ENCODE peak calls at places on chromosome 16, in five cellular contexts. V is H9, T is mesenchymal stem cell, P is trophoblast cell, S is H1. Z is an unnamed sample.
A peak's percentile ranks its signal among the peaks of the same experiment; 100 is the strongest.

GRCh38 chr16:30137897-30138296 is 14.9 kb upstream of the MAPK3 start:
- DNase-seq in V (no peak), P (no peak), S (no peak), T (no peak), Z (no peak)

GRCh38 chr16:67093098-67093732 is 16.5 kb upstream of the PHAF1 start:
- DNase-seq in V (no peak), T (peak; percentile 14), S (no peak), P (no peak), Z (no peak)

GRCh38 chr16:14056970-14057369 is 14.1 kb upstream of the MRTFB start:
- DNase-seq in T (no peak), V (no peak), S (no peak), P (no peak), Z (no peak)

GRCh38 chr16:78893340-78893739 is 707.2 kb downstream of the MAF start:
- DNase-seq in P (no peak), V (no peak), T (no peak), S (no peak), Z (no peak)

GRCh38 chr16:70777973-70778406 is 23.0 kb downstream of the VAC14 start:
- DNase-seq in P (no peak), S (no peak), V (no peak), T (no peak), Z (no peak)

GRCh38 chr16:10322723-10323527 is 62.9 kb upstream of the ATF7IP2 start:
- DNase-seq in V (no peak), S (no peak), T (no peak), P (peak; percentile 80), Z (no peak)

GRCh38 chr16:265002-265529 is 10.7 kb downstream of the RGS11 start:
- DNase-seq in S (no peak), V (no peak), T (no peak), P (no peak), Z (no peak)

GRCh38 chr16:29805232-29806095 is 865 bp upstream of the MAZ start:
- DNase-seq in T (peak; percentile 97), P (peak; percentile 98), S (peak; percentile 92), V (peak; percentile 99), Z (peak; percentile 99)

GRCh38 chr16:67166883-67167168 is 2.3 kb downstream of the HSF4 start:
- DNase-seq in P (no peak), S (no peak), V (no peak), T (no peak), Z (no peak)

GRCh38 chr16:58114827-58115825 is 14.1 kb downstream of the CFAP20 start:
- DNase-seq in P (no peak), T (peak; percentile 99), V (no peak), S (no peak), Z (no peak)

GRCh38 chr16:69187387-69187890 is 475 bp downstream of the SNTB2 start:
- DNase-seq in S (no peak), T (no peak), V (peak; percentile 56), P (peak; percentile 90), Z (peak; percentile 42)

GRCh38 chr16:78177927-78178326 is 78.5 kb downstream of the WWOX start:
- DNase-seq in P (no peak), V (no peak), S (no peak), T (peak; percentile 58), Z (no peak)

GRCh38 chr16:49661465-49662187 is 194.3 kb downstream of the ZNF423 start:
- DNase-seq in T (no peak), V (no peak), S (no peak), P (no peak), Z (no peak)

GRCh38 chr16:15403392-15403995 is 7.9 kb downstream of the MPV17L start:
- DNase-seq in T (peak; percentile 27), V (no peak), S (no peak), P (no peak), Z (no peak)

GRCh38 chr16:66970775-66971725 is 10.0 kb downstream of the CES3 start:
- DNase-seq in P (no peak), V (no peak), S (no peak), T (peak; percentile 36), Z (no peak)

GRCh38 chr16:48081656-48082055 is 74.1 kb downstream of the ABCC12 start:
- DNase-seq in V (no peak), S (no peak), T (peak; percentile 66), P (no peak), Z (no peak)

GRCh38 chr16:31076319-31076718 is 2.1 kb downstream of the ZNF646 start:
- DNase-seq in T (no peak), P (no peak), V (peak; percentile 26), S (no peak), Z (no peak)

GRCh38 chr16:52709286-52709685 is 162.3 kb upstream of the TOX3 start:
- DNase-seq in V (no peak), P (no peak), S (no peak), T (no peak), Z (no peak)

GRCh38 chr16:48434653-48435318 is 49.6 kb upstream of the SIAH1 start:
- DNase-seq in T (peak; percentile 81), V (no peak), S (no peak), P (peak; percentile 37), Z (no peak)

GRCh38 chr16:67387479-67388079 is 5.7 kb downstream of the TPPP3 start:
- DNase-seq in P (no peak), T (no peak), S (no peak), V (no peak), Z (no peak)

GRCh38 chr16:4390266-4391260 is 18.9 kb downstream of the VASN start:
- DNase-seq in S (no peak), P (peak; percentile 69), V (peak; percentile 76), T (no peak), Z (no peak)

GRCh38 chr16:9843424-9844013 is 338.7 kb downstream of the GRIN2A start:
- DNase-seq in T (no peak), V (no peak), P (no peak), S (no peak), Z (no peak)

GRCh38 chr16:19728636-19728965 is 10.5 kb downstream of the IQCK start:
- DNase-seq in P (no peak), S (no peak), T (no peak), V (no peak), Z (no peak)

GRCh38 chr16:25785361-25785760 is 93.6 kb downstream of the HS3ST4 start:
- DNase-seq in V (no peak), S (no peak), P (peak; percentile 79), T (no peak), Z (no peak)

GRCh38 chr16:25788637-25789036 is 96.9 kb downstream of the HS3ST4 start:
- DNase-seq in T (no peak), S (no peak), P (no peak), V (no peak), Z (no peak)

GRCh38 chr16:25783226-25783625 is 91.5 kb downstream of the HS3ST4 start:
- DNase-seq in P (no peak), V (no peak), T (no peak), S (no peak), Z (no peak)

DNA sequence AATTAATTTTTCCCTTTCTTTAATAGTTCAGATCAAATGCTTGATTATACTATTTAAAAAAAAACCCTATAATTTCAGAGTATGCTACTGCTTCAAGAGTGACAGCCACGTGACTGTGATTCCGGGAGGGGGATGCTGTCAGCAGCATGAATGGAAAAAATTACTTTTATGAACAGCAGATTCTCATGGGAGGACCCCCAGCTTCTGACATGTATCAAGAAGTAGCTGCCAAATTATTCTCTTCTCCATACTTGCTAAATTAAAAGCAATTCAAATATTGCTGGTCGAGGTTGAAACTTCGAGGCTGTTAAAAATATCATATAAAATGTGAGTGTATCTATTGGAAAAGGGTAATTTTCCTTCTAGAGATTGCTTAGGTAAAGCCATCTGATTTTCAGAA is 95.0 kb downstream of the HS3ST4 start:
- DNase-seq in V (no peak), P (no peak), T (no peak), S (no peak), Z (no peak)
- H2BK12ac ChIP-seq in V (no peak overlapping the region), P (no peak overlapping the region), T (no peak overlapping the region), S (no peak overlapping the region), Z (no peak overlapping the region)

GRCh38 chr16:74268372-74268782 is 28.2 kb upstream of the PSMD7 start:
- DNase-seq in P (no peak), S (no peak), V (no peak), T (no peak), Z (no peak)
- H2BK12ac ChIP-seq in P (no peak overlapping the region), S (no peak overlapping the region), V (no peak overlapping the region), T (no peak overlapping the region), Z (no peak overlapping the region)

GRCh38 chr16:1530883-1531637 is 2.4 kb upstream of the TMEM204 start:
- DNase-seq in P (peak; percentile 68), V (no peak), S (no peak), T (peak; percentile 90), Z (no peak)
- H2BK12ac ChIP-seq in P (peak overlapping the region; percentile 95), V (no peak overlapping the region), S (no peak overlapping the region), T (peak overlapping the region; percentile 96), Z (no peak overlapping the region)

GRCh38 chr16:86649875-86650274 is 71.5 kb downstream of the FOXL1 start:
- DNase-seq in V (no peak), P (no peak), T (peak; percentile 32), S (no peak), Z (no peak)

GRCh38 chr16:86647561-86647960 is 69.2 kb downstream of the FOXL1 start:
- DNase-seq in P (no peak), V (no peak), T (no peak), S (no peak), Z (no peak)

GRCh38 chr16:86651013-86651627 is 72.8 kb downstream of the FOXL1 start:
- DNase-seq in V (no peak), P (no peak), T (no peak), S (no peak), Z (no peak)

GRCh38 chr16:86653289-86654006 is 75.1 kb downstream of the FOXL1 start:
- DNase-seq in S (no peak), P (no peak), V (no peak), T (peak; percentile 15), Z (no peak)

GRCh38 chr16:86651823-86652222 is 73.5 kb downstream of the FOXL1 start:
- DNase-seq in T (no peak), P (no peak), V (no peak), S (no peak), Z (no peak)
- H2BK12ac ChIP-seq in T (peak overlapping the region; percentile 15), P (no peak overlapping the region), V (no peak overlapping the region), S (no peak overlapping the region), Z (no peak overlapping the region)

GRCh38 chr16:25692734-25693508 is 1.2 kb downstream of the HS3ST4 start:
- DNase-seq in P (no peak), T (no peak), S (no peak), V (peak; percentile 55), Z (peak; percentile 31)

GRCh38 chr16:25691519-25692091 is at the start of gene HS3ST4:
- DNase-seq in S (no peak), T (no peak), V (peak; percentile 69), P (peak; percentile 17), Z (peak; percentile 61)

GRCh38 chr16:25693621-25694020 is 1.9 kb downstream of the HS3ST4 start:
- DNase-seq in P (no peak), V (no peak), S (no peak), T (no peak), Z (no peak)

GRCh38 chr16:25690563-25691143 is 1.1 kb upstream of the HS3ST4 start:
- DNase-seq in V (no peak), T (no peak), P (no peak), S (no peak), Z (no peak)

GRCh38 chr16:25692307-25692706 is 548 bp downstream of the HS3ST4 start:
- DNase-seq in P (peak; percentile 30), T (no peak), S (no peak), V (no peak), Z (no peak)
- H2BK12ac ChIP-seq in P (no peak overlapping the region), T (no peak overlapping the region), S (no peak overlapping the region), V (no peak overlapping the region), Z (no peak overlapping the region)

GRCh38 chr16:80250376-80250775 is 290.4 kb upstream of the DYNLRB2 start:
- DNase-seq in P (peak; percentile 13), S (no peak), V (no peak), T (no peak), Z (no peak)
- H2BK12ac ChIP-seq in P (no peak overlapping the region), S (no peak overlapping the region), V (no peak overlapping the region), T (no peak overlapping the region), Z (no peak overlapping the region)

GRCh38 chr16:17963185-17963836 is 373.2 kb downstream of the NPIPA8 start:
- DNase-seq in P (no peak), S (no peak), V (no peak), T (no peak), Z (no peak)
- H2BK12ac ChIP-seq in P (no peak overlapping the region), S (no peak overlapping the region), V (no peak overlapping the region), T (no peak overlapping the region), Z (no peak overlapping the region)